ENCODE peak calls at places on chromosomes 16 and 17, in seven cellular contexts. Y, J, W, C, G, U and R are unnamed samples. For H3K9me3, the result is how much of the 10 kb centered on the place peaks cover.

GRCh38 chr16:87331241-87331801 is 14.1 kb upstream of the C16orf95 start:
- DNase-seq in J (no peak), W (no peak), U (no peak), Y (peak), G (peak), C (no peak), R (no peak)

GRCh38 chr16:81326971-81327370 is 12.2 kb downstream of the GAN start:
- DNase-seq in G (no peak), W (no peak), Y (no peak), C (no peak), U (no peak), J (no peak), R (no peak)

GRCh38 chr16:89361756-89362155 is 128.6 kb downstream of the ANKRD11 start:
- DNase-seq in W (no peak), Y (peak), C (no peak), J (no peak), G (peak), U (no peak), R (no peak)

GRCh38 chr17:35094902-35095301 is 24.8 kb downstream of the RAD51D start:
- DNase-seq in Y (no peak), J (peak), W (no peak), G (no peak), U (no peak), C (no peak), R (no peak)

GRCh38 chr16:48146710-48147109 is 9.1 kb downstream of the ABCC12 start:
- DNase-seq in U (no peak), C (no peak), W (no peak), J (no peak), G (no peak), Y (no peak), R (no peak)

GRCh38 chr16:52976539-52977167 is 76.0 kb downstream of the CHD9NB start:
- DNase-seq in G (no peak), C (peak), J (peak), Y (no peak), U (no peak), W (no peak), R (no peak)

GRCh38 chr17:17107891-17108680 is 65.8 kb downstream of the MPRIP start:
- DNase-seq in Y (no peak), W (no peak), J (peak), U (peak), C (no peak), G (peak), R (no peak)

GRCh38 chr16:15924996-15925395 is 24.4 kb upstream of the ABCC1 start:
- DNase-seq in W (no peak), C (no peak), Y (peak), G (no peak), U (no peak), J (no peak), R (no peak)

GRCh38 chr17:79202476-79202875 is 127.9 kb downstream of the ENGASE start:
- DNase-seq in J (no peak), W (no peak), G (no peak), Y (no peak), C (no peak), U (no peak), R (no peak)

GRCh38 chr16:86318119-86318518 is 192.2 kb upstream of the FOXF1 start:
- DNase-seq in W (no peak), G (no peak), Y (no peak), C (no peak), J (no peak), U (no peak), R (no peak)

GRCh38 chr17:42667088-42667951 is 8.2 kb downstream of the TUBG2 start:
- DNase-seq in W (no peak), Y (no peak), C (no peak), U (peak), G (peak), J (peak), R (no peak)

GRCh38 chr16:10681310-10682308 is 13.1 kb downstream of the TEKT5 start:
- DNase-seq in G (no peak), C (no peak), U (no peak), J (no peak), W (no peak), Y (peak), R (no peak)

GRCh38 chr16:26598061-26598460 is 468.7 kb upstream of the C16orf82 start:
- DNase-seq in C (no peak), Y (no peak), J (no peak), U (no peak), W (peak), G (no peak), R (no peak)

GRCh38 chr16:31344712-31345111 is 10.3 kb upstream of the ITGAX start:
- DNase-seq in Y (no peak), U (peak), W (no peak), C (peak), J (no peak), G (peak), R (no peak)

GRCh38 chr17:66200685-66201092 is 8.8 kb upstream of the CEP112 start:
- DNase-seq in W (peak), Y (no peak), J (peak), G (no peak), U (no peak), C (peak), R (no peak)

GRCh38 chr16:88381820-88382451 is 823 bp upstream of the ZNF469 start:
- DNase-seq in U (peak), G (peak), W (no peak), J (no peak), C (no peak), Y (peak), R (no peak)

GRCh38 chr17:47806913-47807255 is 14.7 kb downstream of the OSBPL7 start:
- DNase-seq in C (no peak), Y (no peak), J (no peak), W (no peak), U (no peak), G (no peak), R (no peak)

GRCh38 chr17:68771867-68772515 is 170.8 kb upstream of the FAM20A start:
- DNase-seq in W (no peak), G (no peak), J (peak), Y (no peak), U (no peak), C (peak), R (no peak)

GRCh38 chr17:13537871-13538643 is 63.7 kb downstream of the HS3ST3A1 start:
- DNase-seq in C (no peak), G (no peak), Y (no peak), U (no peak), J (no peak), W (no peak), R (no peak)

GRCh38 chr17:66365903-66366302 is 63.5 kb downstream of the PRKCA start:
- DNase-seq in Y (no peak), G (no peak), J (no peak), U (no peak), C (no peak), W (no peak), R (no peak)

GRCh38 chr16:526181-527014 is 1.1 kb upstream of the CAPN15 start:
- DNase-seq in C (no peak), G (no peak), U (peak), Y (peak), W (no peak), J (peak), R (no peak)

GRCh38 chr17:18323507-18324139 is 8.5 kb downstream of the SMCR8 start:
- DNase-seq in C (no peak), Y (no peak), G (peak), J (no peak), U (no peak), W (no peak), R (no peak)

GRCh38 chr17:77698903-77699615 is 259.4 kb upstream of the TNRC6C start:
- DNase-seq in G (no peak), U (peak), W (no peak), J (no peak), Y (no peak), C (no peak), R (no peak)

GRCh38 chr17:283911-284675 is 68.5 kb downstream of the RPH3AL start:
- DNase-seq in C (no peak), Y (peak), W (no peak), J (no peak), G (peak), U (peak), R (no peak)

GRCh38 chr16:19524356-19524865 is 669 bp downstream of the CCP110 start:
- DNase-seq in Y (no peak), C (peak), U (no peak), J (no peak), G (no peak), W (no peak), R (no peak)

GRCh38 chr17:49359990-49360795 is 1.9 kb downstream of the ZNF652 start:
- DNase-seq in J (no peak), C (peak), U (no peak), G (no peak), Y (no peak), W (no peak), R (no peak)

GRCh38 chr17:80284631-80285030 is 24.0 kb downstream of the RNF213 start:
- DNase-seq in J (no peak), W (peak), Y (no peak), G (peak), C (no peak), U (no peak), R (no peak)
- TF ChIP-seq CTCF in J (no peak), W (no peak), Y (no peak), G (no peak), C (no peak), U (no peak), R (no peak)

GRCh38 chr17:50425682-50426471 is at the start of gene ACSF2:
- DNase-seq in W (peak), G (peak), Y (peak), C (peak), U (peak), J (peak), R (peak)

GRCh38 chr17:50425001-50425681 is 877 bp upstream of the ACSF2 start:
- DNase-seq in J (no peak), G (no peak), W (no peak), Y (no peak), C (no peak), U (no peak), R (no peak)

GRCh38 chr17:50426814-50427787 is 1.1 kb downstream of the ACSF2 start:
- DNase-seq in G (no peak), C (peak), W (no peak), J (peak), U (no peak), Y (no peak), R (no peak)

GRCh38 chr17:50424246-50425000 is 1.6 kb upstream of the ACSF2 start:
- DNase-seq in G (no peak), U (no peak), J (no peak), W (no peak), Y (no peak), C (no peak), R (no peak)

GRCh38 chr17:50426472-50426782 is 409 bp downstream of the ACSF2 start:
- DNase-seq in U (no peak), C (no peak), J (no peak), W (no peak), Y (no peak), G (no peak), R (no peak)
- H3K9me3 ChIP-seq in U (under half), C (under half), J (under half), W (under half), Y (under half), G (under half), R (under half)

DNA sequence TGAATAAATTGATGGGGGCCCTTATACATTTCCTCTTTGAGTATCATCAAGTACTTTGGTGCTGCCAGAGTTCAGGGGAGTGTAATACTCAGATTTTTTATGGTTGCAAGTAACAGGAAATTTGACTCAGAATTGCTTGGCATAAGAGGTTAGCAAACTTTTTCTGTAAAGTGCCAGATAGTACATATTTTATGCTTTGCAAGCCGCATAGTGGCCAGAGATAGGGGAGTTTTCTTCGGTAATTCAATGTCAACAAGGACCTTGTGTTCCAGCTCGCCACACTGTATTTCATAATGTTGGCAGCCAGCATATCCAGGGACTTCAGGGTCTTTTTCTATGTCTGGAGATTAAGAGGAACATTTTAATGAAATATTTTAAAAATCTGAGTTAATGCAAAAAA is 51.0 kb upstream of the MARCHF10 start:
- DNase-seq in C (no peak), U (no peak), Y (no peak), G (no peak), W (no peak), J (peak), R (no peak)
- H3K27ac ChIP-seq in C (no peak), U (no peak), Y (no peak), G (no peak), W (no peak), J (no peak), R (no peak)

GRCh38 chr17:64386412-64387144 is 4.1 kb downstream of the PECAM1 start:
- DNase-seq in W (no peak), G (peak), U (peak), J (peak), C (no peak), Y (peak), R (no peak)

GRCh38 chr17:64387145-64387473 is 3.6 kb downstream of the PECAM1 start:
- DNase-seq in C (no peak), G (peak), W (no peak), Y (peak), J (no peak), U (no peak), R (no peak)

GRCh38 chr17:64387545-64388171 is 3.0 kb downstream of the PECAM1 start:
- DNase-seq in J (no peak), Y (peak), W (no peak), U (peak), C (no peak), G (peak), R (no peak)

GRCh38 chr17:64384253-64385186 is 6.1 kb downstream of the PECAM1 start:
- DNase-seq in C (no peak), U (peak), Y (peak), G (peak), J (no peak), W (no peak), R (no peak)

GRCh38 chr17:64385187-64386083 is 5.2 kb downstream of the PECAM1 start:
- DNase-seq in G (peak), J (peak), C (no peak), W (no peak), U (peak), Y (peak), R (no peak)
- TF ChIP-seq CTCF in G (no peak), J (no peak), C (no peak), W (no peak), U (no peak), Y (no peak), R (no peak)

GRCh38 chr17:22469941-22470340 is 777.6 kb downstream of the KCNJ18 start:
- DNase-seq in Y (no peak), G (no peak), U (no peak), W (no peak), J (no peak), C (no peak), R (no peak)
- H3K9me3 ChIP-seq in Y (under half), G (under half), U (under half), W (under half), J (under half), C (under half), R (under half)

GRCh38 chr17:44355310-44355640 is 8.4 kb downstream of the FAM171A2 start:
- DNase-seq in J (no peak), C (no peak), G (no peak), Y (no peak), U (no peak), W (no peak), R (no peak)
- H3K27ac ChIP-seq in J (no peak), C (no peak), G (no peak), Y (no peak), U (no peak), W (no peak), R (no peak)

DNA sequence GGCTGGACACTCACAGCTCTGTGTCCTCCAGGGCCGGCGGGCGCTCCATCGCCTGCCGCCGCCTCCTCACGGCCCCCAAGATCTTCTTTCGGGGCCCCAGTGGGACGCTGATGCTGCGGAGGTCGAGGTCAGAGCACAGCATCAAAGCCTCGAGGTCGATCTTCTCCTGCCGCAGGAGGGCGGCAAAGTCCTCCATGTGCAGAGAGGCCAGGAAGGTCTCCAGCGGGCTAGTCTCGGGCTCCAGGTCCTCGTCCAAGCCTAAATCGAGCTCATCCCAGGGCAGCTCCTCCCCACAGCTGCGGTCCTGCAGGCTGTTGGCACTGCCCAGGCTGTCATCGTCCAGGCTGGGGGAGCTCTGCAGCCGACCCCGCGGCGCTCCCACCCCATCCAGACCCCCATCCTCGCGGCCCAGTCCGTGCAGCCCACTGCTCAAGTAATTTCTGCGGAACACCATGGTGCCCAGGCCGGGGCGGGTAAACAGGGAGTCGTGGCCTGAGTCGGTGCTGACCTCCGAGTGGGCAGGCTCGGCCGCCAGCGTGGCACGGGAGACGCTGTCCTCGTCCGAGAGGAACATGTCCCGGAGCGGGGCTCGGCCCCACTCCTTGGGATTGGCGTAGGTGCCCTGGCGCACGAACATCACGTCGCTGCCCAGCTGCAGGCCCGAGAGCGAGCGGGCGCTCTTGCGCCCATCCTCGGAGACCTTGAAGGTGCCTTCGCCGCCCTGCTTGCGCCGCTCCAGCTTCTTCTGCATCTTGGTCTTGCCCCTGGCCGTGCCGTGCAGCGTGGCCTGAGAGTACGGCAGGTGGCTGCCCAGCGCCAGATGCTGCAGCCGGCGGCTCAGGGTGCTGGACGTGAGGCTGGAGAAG is 3.4 kb downstream of the USH1G start:
- DNase-seq in U (no peak), C (peak), Y (no peak), W (no peak), J (peak), G (no peak), R (no peak)
- TF ChIP-seq CTCF in U (no peak), C (peak), Y (no peak), W (no peak), J (peak), G (no peak), R (no peak)

DNA sequence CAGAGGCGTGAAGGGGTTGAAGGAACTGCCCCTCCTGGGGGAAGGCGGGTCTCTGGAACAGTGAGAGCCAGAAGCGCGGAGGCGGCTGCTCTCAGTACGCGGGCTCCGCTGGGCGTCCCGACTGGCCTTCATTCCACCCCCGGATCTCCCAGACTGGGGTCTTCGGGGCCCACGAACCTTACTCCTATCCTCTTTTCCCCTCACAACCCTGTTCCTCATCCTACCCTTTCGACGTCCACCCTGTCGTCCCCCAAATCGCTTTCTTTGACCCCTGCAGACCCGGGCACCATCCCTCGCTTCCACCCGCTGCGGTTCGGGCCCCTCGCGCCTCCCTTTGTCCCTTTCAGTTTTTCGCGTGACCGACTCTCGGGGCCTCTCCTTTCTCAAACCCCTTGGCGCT is 2114.6 kb downstream of the TP53TG3F start:
- DNase-seq in U (no peak), J (no peak), W (no peak), G (no peak), C (no peak), Y (no peak), R (no peak)
- H3K9me3 ChIP-seq in U (under half), J (under half), W (under half), G (under half), C (under half), Y (under half), R (under half)